ENCODE peak calls at places on chromosome 21, in eight cellular contexts. C is ovary, K is hepatocyte, R is right atrium auricular region, N is PC-9, U is cardiac muscle cell, L is neuronal stem cell, W is GM23248. H is an unnamed sample. For H3K4me1, the result is how much of the 10 kb centered on the place peaks cover.

GRCh38 chr21:25837545-25838263 is 102.9 kb downstream of the GABPA start:
- DNase-seq in C (no peak), K (peak), R (no peak), N (no peak), U (peak), L (no peak), W (peak), H (no peak)

GRCh38 chr21:35475006-35475405 is 425.9 kb upstream of the RUNX1 start:
- DNase-seq in C (no peak), K (no peak), R (no peak), N (no peak), U (peak), L (no peak), W (peak), H (no peak)

GRCh38 chr21:15210235-15210678 is 145.5 kb upstream of the NRIP1 start:
- DNase-seq in C (peak), K (peak), R (peak), N (peak), U (peak), L (no peak), W (peak), H (no peak)

GRCh38 chr21:21907271-21907670 is 909.1 kb downstream of the NCAM2 start:
- DNase-seq in C (no peak), K (no peak), R (no peak), N (no peak), U (no peak), L (no peak), W (no peak), H (no peak)

GRCh38 chr21:32411366-32412161 is 942 bp upstream of the EVA1C start:
- DNase-seq in C (peak), K (peak), R (peak), N (peak), U (peak), L (no peak), W (peak), H (peak)

GRCh38 chr21:33080776-33081175 is 10.8 kb downstream of the OLIG1 start:
- DNase-seq in C (no peak), K (no peak), R (no peak), N (no peak), U (no peak), L (no peak), W (no peak), H (no peak)

GRCh38 chr21:36804867-36805611 is 106.1 kb downstream of the SIM2 start:
- DNase-seq in C (no peak), K (no peak), R (peak), N (no peak), U (no peak), L (no peak), W (no peak), H (no peak)

GRCh38 chr21:25506887-25507286 is 100.4 kb downstream of the MRPL39 start:
- DNase-seq in C (no peak), K (no peak), R (no peak), N (no peak), U (no peak), L (no peak), W (peak), H (no peak)

GRCh38 chr21:35651166-35651565 is 409.2 kb downstream of the SETD4 start:
- DNase-seq in C (no peak), K (no peak), R (no peak), N (no peak), U (no peak), L (no peak), W (no peak), H (no peak)

GRCh38 chr21:38869946-38870345 is 64.2 kb downstream of the ETS2 start:
- DNase-seq in C (no peak), K (peak), R (no peak), N (no peak), U (peak), L (no peak), W (peak), H (no peak)

GRCh38 chr21:29245104-29245643 is 53.5 kb upstream of the BACH1 start:
- DNase-seq in C (no peak), K (no peak), R (no peak), N (no peak), U (no peak), L (no peak), W (peak), H (no peak)

GRCh38 chr21:17921579-17922530 is 102.7 kb upstream of the C21orf91 start:
- DNase-seq in C (no peak), K (peak), R (no peak), N (no peak), U (peak), L (no peak), W (peak), H (no peak)

GRCh38 chr21:39452965-39453332 is 1.2 kb downstream of the SH3BGR start:
- DNase-seq in C (no peak), K (no peak), R (no peak), N (no peak), U (no peak), L (no peak), W (no peak), H (no peak)

GRCh38 chr21:39818557-39818956 is 48.7 kb upstream of the PCP4 start:
- DNase-seq in C (no peak), K (no peak), R (no peak), N (no peak), U (no peak), L (no peak), W (no peak), H (no peak)

GRCh38 chr21:36428789-36429671 is 43.8 kb downstream of the CHAF1B start:
- DNase-seq in C (no peak), K (no peak), R (no peak), N (no peak), U (no peak), L (no peak), W (peak), H (no peak)

GRCh38 chr21:31530918-31531705 is 128.4 kb upstream of the SOD1 start:
- DNase-seq in C (no peak), K (peak), R (no peak), N (no peak), U (no peak), L (no peak), W (peak), H (no peak)

GRCh38 chr21:31162827-31163226 is 124.6 kb upstream of the KRTAP19-8 start:
- DNase-seq in C (no peak), K (no peak), R (no peak), N (no peak), U (peak), L (no peak), W (peak), H (no peak)

GRCh38 chr21:41953249-41953830 is 478 bp downstream of the C2CD2 start:
- DNase-seq in C (no peak), K (peak), R (no peak), N (no peak), U (no peak), L (no peak), W (peak), H (peak)
- H3K4me1 ChIP-seq in C (under half), K (under half), R (half or more), N (half or more), U (under half), L (under half), W (under half), H (under half)

DNA sequence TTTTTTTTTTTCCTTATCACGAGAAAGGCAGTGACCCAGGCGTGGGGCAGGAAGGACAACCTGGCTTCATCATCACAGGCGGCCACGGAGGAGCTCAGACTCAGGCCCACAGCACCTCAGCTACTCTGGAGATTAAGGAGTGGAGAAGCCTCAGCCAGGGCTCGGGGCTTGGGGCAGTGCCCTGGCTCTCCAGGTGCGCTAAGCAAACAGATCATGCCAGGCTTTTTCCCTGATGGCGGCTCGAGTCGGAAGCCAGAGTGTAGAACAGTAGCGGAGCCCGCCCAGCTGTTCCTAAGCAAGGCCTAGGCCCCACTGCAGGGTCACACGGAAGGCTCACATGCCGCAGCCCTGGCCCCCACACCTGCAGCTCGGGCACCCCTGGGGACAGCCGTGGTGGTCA is 70.7 kb downstream of the AGPAT3 start:
- DNase-seq in C (no peak), K (no peak), R (no peak), N (no peak), U (no peak), L (no peak), W (no peak), H (no peak)
- H3K4me1 ChIP-seq in C (under half), K (under half), R (under half), N (under half), U (under half), L (under half), W (under half), H (under half)

DNA sequence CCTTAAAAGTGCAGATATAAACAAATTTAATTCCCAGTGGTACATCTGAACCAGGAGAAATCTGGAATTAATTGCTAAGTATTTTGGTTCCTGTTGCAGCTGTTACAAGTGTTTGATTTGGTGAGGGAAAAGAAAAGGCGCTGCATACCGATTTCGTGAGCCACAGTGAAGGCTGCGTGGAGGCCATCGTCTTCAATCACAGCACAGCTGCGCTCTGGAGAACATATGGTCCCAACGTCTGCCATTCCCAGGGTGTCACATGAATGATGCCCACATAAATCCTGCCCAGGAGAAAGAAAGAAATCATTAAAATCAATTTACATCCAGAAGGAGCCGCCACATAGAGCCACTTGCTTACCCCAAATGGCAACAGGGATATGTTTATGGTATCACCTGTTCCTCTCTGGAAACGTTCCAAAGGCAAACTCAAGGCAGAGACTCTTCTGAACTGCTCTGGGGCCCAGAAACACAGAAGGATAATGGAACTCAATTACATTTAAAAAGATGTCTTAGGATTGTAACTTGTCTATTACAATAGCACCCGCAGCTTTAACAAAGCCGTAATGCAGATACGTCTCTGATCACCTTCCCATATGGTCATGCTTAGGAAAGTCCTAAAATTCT is 12.2 kb downstream of the ADAMTS5 start:
- DNase-seq in C (no peak), K (no peak), R (no peak), N (no peak), U (no peak), L (no peak), W (no peak), H (no peak)
- H3K4me1 ChIP-seq in C (under half), K (under half), R (under half), N (under half), U (under half), L (under half), W (under half), H (under half)

GRCh38 chr21:45312296-45312695 is 24.6 kb upstream of the POFUT2 start:
- DNase-seq in C (no peak), K (no peak), R (no peak), N (no peak), U (no peak), L (no peak), W (no peak), H (no peak)

GRCh38 chr21:45309541-45310381 is 22.1 kb upstream of the POFUT2 start:
- DNase-seq in C (peak), K (no peak), R (no peak), N (no peak), U (no peak), L (no peak), W (no peak), H (no peak)

GRCh38 chr21:45309069-45309521 is 21.4 kb upstream of the POFUT2 start:
- DNase-seq in C (peak), K (peak), R (no peak), N (peak), U (peak), L (peak), W (peak), H (peak)

GRCh38 chr21:45308211-45309068 is 20.7 kb upstream of the POFUT2 start:
- DNase-seq in C (peak), K (peak), R (no peak), N (no peak), U (peak), L (no peak), W (no peak), H (no peak)

DNA sequence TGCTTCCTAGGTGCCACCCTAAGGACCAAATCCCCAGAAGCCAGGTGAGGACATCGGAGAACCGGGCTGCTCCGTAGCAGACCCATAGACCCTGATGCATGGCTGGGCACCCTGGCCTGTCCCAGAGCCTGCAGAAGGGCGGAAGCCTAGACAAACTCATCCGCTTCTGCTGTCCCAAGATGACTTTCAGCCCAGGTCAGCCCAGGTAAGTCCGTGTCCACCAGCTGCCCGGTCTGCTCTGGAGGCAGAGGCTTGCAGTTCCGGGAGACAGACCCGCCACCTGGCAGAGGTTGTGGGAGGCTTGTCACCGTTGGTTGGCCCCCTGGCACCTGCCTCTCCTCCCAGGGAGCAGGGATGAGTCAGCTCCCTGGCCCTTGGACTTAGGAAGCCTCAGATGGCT is 22.8 kb upstream of the POFUT2 start:
- DNase-seq in C (peak), K (no peak), R (no peak), N (no peak), U (no peak), L (no peak), W (no peak), H (no peak)
- H3K4me1 ChIP-seq in C (under half), K (under half), R (under half), N (under half), U (under half), L (under half), W (under half), H (under half)

H was measured in GM23338.